ENCODE peak calls at places on chromosome 1, in four cellular contexts. One of them, this sample, is unnamed.

GRCh38 chr1:86445919-86446318 is 21.9 kb downstream of the CLCA2 start:
- DNase-seq in ascending aorta: no peak
- DNase-seq in SK-N-SH: no peak
- DNase-seq in DND-41: peak; percentile 9
- DNase-seq in this sample: no peak

GRCh38 chr1:178918955-178919354 is 48.1 kb upstream of the ANGPTL1 start:
- DNase-seq in ascending aorta: no peak
- DNase-seq in SK-N-SH: no peak
- DNase-seq in DND-41: no peak
- DNase-seq in this sample: no peak

GRCh38 chr1:224114787-224115175 is 870 bp downstream of the FBXO28 start:
- DNase-seq in ascending aorta: no peak
- DNase-seq in SK-N-SH: peak; percentile 14
- DNase-seq in DND-41: no peak
- DNase-seq in this sample: no peak

GRCh38 chr1:205656236-205656635 is 24.1 kb downstream of the SLC45A3 start:
- DNase-seq in ascending aorta: no peak
- DNase-seq in SK-N-SH: no peak
- DNase-seq in DND-41: no peak
- DNase-seq in this sample: no peak

GRCh38 chr1:84675106-84675505 is 15.2 kb downstream of the SSX2IP start:
- DNase-seq in ascending aorta: no peak
- DNase-seq in SK-N-SH: no peak
- DNase-seq in DND-41: no peak
- DNase-seq in this sample: no peak

GRCh38 chr1:164006621-164007020 is 552.4 kb upstream of the PBX1 start:
- DNase-seq in ascending aorta: no peak
- DNase-seq in SK-N-SH: no peak
- DNase-seq in DND-41: no peak
- DNase-seq in this sample: no peak

GRCh38 chr1:22853651-22854185 is 118.9 kb downstream of the LACTBL1 start:
- DNase-seq in ascending aorta: no peak
- DNase-seq in SK-N-SH: no peak
- DNase-seq in DND-41: no peak
- DNase-seq in this sample: no peak

GRCh38 chr1:119827010-119827409 is 15.8 kb upstream of the REG4 start:
- DNase-seq in ascending aorta: no peak
- DNase-seq in SK-N-SH: peak; percentile 14
- DNase-seq in DND-41: no peak
- DNase-seq in this sample: no peak

GRCh38 chr1:100322436-100323211 is 29.7 kb upstream of the CDC14A start:
- DNase-seq in ascending aorta: no peak
- DNase-seq in SK-N-SH: no peak
- DNase-seq in DND-41: no peak
- DNase-seq in this sample: no peak

GRCh38 chr1:26370591-26371382 is 1.8 kb downstream of the ZNF683 start:
- DNase-seq in ascending aorta: no peak
- DNase-seq in SK-N-SH: no peak
- DNase-seq in DND-41: peak; percentile 29
- DNase-seq in this sample: no peak
- H3K27ac ChIP-seq in ascending aorta: no peak overlapping the region
- H3K27ac ChIP-seq in SK-N-SH: no peak overlapping the region
- H3K27ac ChIP-seq in DND-41: no peak overlapping the region
- H3K27ac ChIP-seq in this sample: no peak overlapping the region

GRCh38 chr1:72282690-72283203 is 408 bp upstream of the NEGR1 start:
- DNase-seq in ascending aorta: peak; percentile 94
- DNase-seq in SK-N-SH: peak; percentile 79
- DNase-seq in DND-41: peak; percentile 88
- DNase-seq in this sample: peak; percentile 87
- TF ChIP-seq CTCF in ascending aorta: no peak
- TF ChIP-seq CTCF in SK-N-SH: no peak
- TF ChIP-seq CTCF in DND-41: peak; percentile 40
- TF ChIP-seq CTCF in this sample: no peak

DNA sequence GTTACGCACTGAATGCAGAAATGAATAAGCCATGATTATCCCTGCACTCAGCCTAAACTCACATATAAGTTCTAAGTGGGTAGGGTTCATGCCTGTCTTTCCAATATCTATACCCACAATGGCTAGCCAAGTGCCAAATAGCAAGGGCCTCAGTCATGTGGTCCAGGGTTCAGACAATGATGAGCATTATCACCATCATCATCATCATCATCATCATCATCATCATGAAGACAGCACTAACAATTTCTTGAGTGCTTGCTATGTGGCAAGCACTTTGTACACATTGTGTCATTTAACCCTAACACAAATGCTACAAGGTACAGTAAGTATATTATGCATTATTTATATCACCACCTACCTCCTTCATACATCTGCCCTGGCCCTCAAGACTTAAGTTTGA is 500.0 kb downstream of the AGBL4 start:
- DNase-seq in ascending aorta: no peak
- DNase-seq in SK-N-SH: no peak
- DNase-seq in DND-41: no peak
- DNase-seq in this sample: no peak
- H3K9me3 ChIP-seq in ascending aorta: no peaks in the 10 kb centered on the region
- H3K9me3 ChIP-seq in SK-N-SH: no peaks in the 10 kb centered on the region
- H3K9me3 ChIP-seq in DND-41: no peaks in the 10 kb centered on the region
- H3K9me3 ChIP-seq in this sample: no peaks in the 10 kb centered on the region

GRCh38 chr1:103547840-103548239 is 22.3 kb downstream of the RNPC3 start:
- DNase-seq in ascending aorta: no peak
- DNase-seq in SK-N-SH: no peak
- DNase-seq in DND-41: no peak
- DNase-seq in this sample: no peak

GRCh38 chr1:103541431-103541830 is 15.9 kb downstream of the RNPC3 start:
- DNase-seq in ascending aorta: no peak
- DNase-seq in SK-N-SH: no peak
- DNase-seq in DND-41: no peak
- DNase-seq in this sample: no peak

GRCh38 chr1:103546496-103546895 is 21.0 kb downstream of the RNPC3 start:
- DNase-seq in ascending aorta: no peak
- DNase-seq in SK-N-SH: no peak
- DNase-seq in DND-41: no peak
- DNase-seq in this sample: no peak
- H3K27ac ChIP-seq in ascending aorta: no peak overlapping the region
- H3K27ac ChIP-seq in SK-N-SH: no peak overlapping the region
- H3K27ac ChIP-seq in DND-41: no peak overlapping the region
- H3K27ac ChIP-seq in this sample: no peak overlapping the region

DNA sequence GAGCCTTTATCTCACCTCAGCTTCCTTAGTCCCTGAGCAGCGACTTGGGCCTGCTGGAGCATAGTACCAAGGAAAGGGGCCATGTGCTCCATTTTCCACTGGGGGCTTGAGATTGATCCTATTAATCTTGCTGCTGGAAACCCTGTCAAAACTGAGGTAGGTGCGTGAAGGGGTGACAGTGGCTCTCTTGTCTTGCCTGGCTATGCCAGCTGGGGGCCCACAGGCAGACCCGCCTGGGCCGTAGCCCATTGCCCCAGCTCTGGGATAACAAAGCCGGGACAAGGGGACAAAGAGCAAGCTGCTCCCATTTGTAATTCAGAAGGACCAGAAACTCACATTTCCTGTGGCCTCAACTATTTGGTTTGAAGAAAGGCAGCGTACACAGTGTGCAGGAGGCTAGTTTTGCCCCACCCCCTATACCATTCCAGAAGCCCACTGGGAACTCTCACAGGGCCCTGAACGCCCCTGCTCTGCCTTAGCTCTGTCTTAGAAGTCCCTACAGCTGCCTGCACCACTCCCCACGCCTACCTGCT is 10.2 kb upstream of the CELSR2 start:
- DNase-seq in ascending aorta: no peak
- DNase-seq in SK-N-SH: no peak
- DNase-seq in DND-41: no peak
- DNase-seq in this sample: no peak
- TF ChIP-seq CTCF in ascending aorta: no peak
- TF ChIP-seq CTCF in SK-N-SH: no peak
- TF ChIP-seq CTCF in DND-41: no peak
- TF ChIP-seq CTCF in this sample: no peak

GRCh38 chr1:248710305-248710900 is 7.8 kb upstream of the OR14I1 start:
- DNase-seq in ascending aorta: no peak
- DNase-seq in SK-N-SH: no peak
- DNase-seq in DND-41: no peak
- DNase-seq in this sample: no peak
- H3K9me3 ChIP-seq in ascending aorta: no peaks in the 10 kb centered on the region
- H3K9me3 ChIP-seq in SK-N-SH: peaks cover 13% of the 10 kb centered on the region
- H3K9me3 ChIP-seq in DND-41: peaks cover 23% of the 10 kb centered on the region
- H3K9me3 ChIP-seq in this sample: peaks cover 3% of the 10 kb centered on the region

GRCh38 chr1:161499099-161500078 is 5.9 kb upstream of the FCGR2A start:
- DNase-seq in ascending aorta: no peak
- DNase-seq in SK-N-SH: no peak
- DNase-seq in DND-41: no peak
- DNase-seq in this sample: no peak
- H3K27ac ChIP-seq in ascending aorta: no peak overlapping the region
- H3K27ac ChIP-seq in SK-N-SH: no peak overlapping the region
- H3K27ac ChIP-seq in DND-41: no peak overlapping the region
- H3K27ac ChIP-seq in this sample: no peak overlapping the region

DNA sequence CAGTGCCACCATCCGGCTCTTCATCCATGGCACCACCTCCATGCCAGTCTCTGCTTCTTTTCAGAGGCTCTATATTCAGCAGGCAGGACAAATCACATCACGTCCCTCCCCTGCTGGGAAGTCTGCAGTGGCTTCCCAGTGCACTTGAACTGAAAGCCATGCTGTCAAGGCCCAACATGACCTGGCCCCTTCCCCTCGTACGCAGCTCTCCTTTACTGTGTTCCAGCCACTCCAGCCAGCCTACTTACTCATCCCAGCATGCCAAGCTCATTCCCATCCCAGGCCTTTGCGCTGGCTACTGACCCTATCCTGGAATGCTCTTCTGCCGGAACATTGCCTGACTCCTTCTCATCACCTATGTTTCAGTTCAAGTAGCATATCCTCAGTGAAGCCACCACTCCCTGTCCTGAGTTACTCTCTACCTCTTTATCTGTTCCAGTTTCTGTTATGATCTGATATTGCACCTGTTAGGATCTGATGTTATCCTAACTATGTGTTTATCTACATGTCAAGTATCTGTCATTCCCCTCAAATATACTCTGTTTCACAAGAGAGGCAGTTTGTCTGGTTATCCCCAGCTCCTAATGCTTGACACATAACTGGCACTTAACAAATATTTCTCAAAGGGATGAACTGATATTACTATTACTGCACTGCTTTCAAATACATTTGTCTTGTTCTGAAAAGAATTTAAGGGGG is 101.2 kb upstream of the F3 start:
- DNase-seq in ascending aorta: no peak
- DNase-seq in SK-N-SH: no peak
- DNase-seq in DND-41: no peak
- DNase-seq in this sample: no peak
- TF ChIP-seq CTCF in ascending aorta: no peak
- TF ChIP-seq CTCF in SK-N-SH: no peak
- TF ChIP-seq CTCF in DND-41: no peak
- TF ChIP-seq CTCF in this sample: no peak

GRCh38 chr1:147053269-147053668 is 115.1 kb downstream of the NBPF12 start:
- DNase-seq in ascending aorta: no peak
- DNase-seq in SK-N-SH: no peak
- DNase-seq in DND-41: no peak
- DNase-seq in this sample: no peak

GRCh38 chr1:147052143-147052542 is 114.0 kb downstream of the NBPF12 start:
- DNase-seq in ascending aorta: no peak
- DNase-seq in SK-N-SH: no peak
- DNase-seq in DND-41: no peak
- DNase-seq in this sample: no peak

GRCh38 chr1:147051136-147051535 is 113.0 kb downstream of the NBPF12 start:
- DNase-seq in ascending aorta: no peak
- DNase-seq in SK-N-SH: no peak
- DNase-seq in DND-41: no peak
- DNase-seq in this sample: no peak

GRCh38 chr1:147050654-147051053 is 112.5 kb downstream of the NBPF12 start:
- DNase-seq in ascending aorta: no peak
- DNase-seq in SK-N-SH: no peak
- DNase-seq in DND-41: no peak
- DNase-seq in this sample: no peak

DNA sequence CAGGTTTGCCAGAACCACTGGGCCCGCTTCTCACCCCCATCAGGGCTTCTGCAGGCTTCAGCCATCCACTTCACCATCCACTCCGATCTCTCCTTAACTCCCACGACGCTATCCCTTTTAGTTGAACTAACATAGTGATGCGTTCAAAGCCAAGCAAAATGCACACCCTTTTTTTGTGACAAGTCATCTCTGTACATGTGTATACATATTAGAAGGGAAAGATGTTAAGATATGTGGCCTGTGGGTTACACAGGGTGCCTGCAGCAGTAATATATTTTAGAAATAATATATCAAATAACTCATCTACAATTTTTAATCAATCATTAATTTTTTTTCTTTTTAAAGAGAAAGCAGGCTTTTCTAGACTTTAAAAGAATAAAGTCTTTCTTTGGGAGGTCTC is 114.6 kb downstream of the NBPF12 start:
- DNase-seq in ascending aorta: no peak
- DNase-seq in SK-N-SH: no peak
- DNase-seq in DND-41: no peak
- DNase-seq in this sample: no peak
- H3K9me3 ChIP-seq in ascending aorta: peaks cover 3% of the 10 kb centered on the region
- H3K9me3 ChIP-seq in SK-N-SH: no peaks in the 10 kb centered on the region
- H3K9me3 ChIP-seq in DND-41: no peaks in the 10 kb centered on the region
- H3K9me3 ChIP-seq in this sample: no peaks in the 10 kb centered on the region

DNA sequence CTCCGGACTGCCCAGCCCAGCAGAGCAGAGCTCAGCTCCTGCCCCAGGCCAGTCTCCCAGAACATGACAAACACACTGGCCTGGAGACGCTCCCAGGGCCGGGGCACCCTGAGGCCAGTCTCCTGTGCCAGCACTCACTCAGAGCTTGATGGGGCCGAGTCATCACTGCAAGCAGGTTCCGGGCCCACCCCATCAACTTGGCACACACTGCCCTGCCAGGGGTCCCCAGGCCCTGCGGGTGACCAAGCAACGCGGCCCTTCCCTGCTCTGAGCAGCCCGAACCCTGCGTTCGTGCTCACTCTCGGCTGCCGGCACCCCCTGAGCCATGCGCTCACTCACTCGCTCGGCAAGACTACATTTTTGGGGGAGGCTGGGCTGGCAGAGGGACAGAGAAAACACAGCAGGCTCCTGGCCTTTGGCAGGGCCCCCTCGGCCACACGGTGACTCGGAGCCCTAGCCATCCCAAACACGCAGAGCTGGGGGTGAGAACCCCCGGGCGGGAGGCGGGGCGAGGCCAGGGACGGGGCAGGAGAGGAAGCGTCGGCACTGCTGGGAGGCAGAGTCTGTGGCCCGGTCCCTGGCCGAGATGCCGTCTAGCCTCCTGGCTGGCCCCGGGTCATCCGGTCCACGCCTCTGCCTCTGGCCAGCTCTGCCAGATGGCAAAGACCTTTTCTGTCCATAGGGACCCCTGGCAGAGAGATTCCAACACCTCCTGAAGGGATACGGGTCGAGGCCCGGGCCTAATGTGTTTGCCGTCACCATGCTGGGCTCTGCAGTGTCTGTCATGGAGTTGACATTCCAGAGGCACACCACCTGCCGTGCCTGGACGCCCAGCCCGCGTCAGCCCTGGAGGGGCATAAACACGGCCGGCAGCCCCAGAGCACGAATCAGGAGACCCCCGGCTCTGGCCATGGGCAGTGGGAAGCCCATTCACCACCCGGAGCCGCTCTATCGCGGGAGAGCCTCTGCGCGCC is 67.9 kb downstream of the MEGF6 start:
- DNase-seq in ascending aorta: peak; percentile 97
- DNase-seq in SK-N-SH: peak; percentile 61
- DNase-seq in DND-41: no peak
- DNase-seq in this sample: no peak
- H3K27ac ChIP-seq in ascending aorta: peak overlapping the region; percentile 98
- H3K27ac ChIP-seq in SK-N-SH: peak overlapping the region; percentile 75
- H3K27ac ChIP-seq in DND-41: no peak overlapping the region
- H3K27ac ChIP-seq in this sample: no peak overlapping the region

This sample was measured in suprapubic skin.